ENCODE peak calls at places on chromosomes 16 and 17, in ten cellular contexts. Z is activated CD8-positive, alpha-beta memory T cell treated with anti-CD3 and anti-CD28 coated beads for 48 hours; K is activated CD4-positive, CD25-positive, alpha-beta regulatory T cell; H is EL; E is occipital lobe; D is cardiac fibroblast; Y is globus pallidus; O is tibial nerve; M is AG08396; L is colonic mucosa. U is an unnamed sample.

GRCh38 chr17:78940708-78941107 is 15.5 kb upstream of the TIMP2 start:
- DNase-seq in Y (no peak), E (no peak), O (no peak), H (peak; percentile 59), M (no peak), Z (no peak), K (no peak), L (no peak), D (no peak), U (no peak)

GRCh38 chr16:50611995-50612848 is 64.0 kb downstream of the NKD1 start:
- DNase-seq in E (no peak), D (no peak), O (no peak), M (no peak), H (no peak), Y (no peak), Z (no peak), L (no peak), K (no peak), U (no peak)

GRCh38 chr17:82217120-82217529 is 4.5 kb upstream of the CCDC57 start:
- DNase-seq in K (no peak), D (peak; percentile 56), E (no peak), Z (no peak), M (peak; percentile 30), O (no peak), L (no peak), H (peak; percentile 75), Y (no peak), U (no peak)

GRCh38 chr17:79043191-79043930 is 19.4 kb downstream of the C1QTNF1 start:
- DNase-seq in Y (no peak), H (no peak), K (no peak), Z (no peak), M (no peak), O (no peak), E (no peak), L (no peak), D (no peak), U (no peak)

GRCh38 chr17:81621494-81622230 is 15.2 kb downstream of the NPLOC4 start:
- DNase-seq in O (no peak), H (no peak), Y (peak; percentile 20), L (no peak), M (no peak), K (no peak), Z (no peak), D (no peak), E (no peak), U (no peak)

GRCh38 chr17:17106716-17107115 is 64.5 kb downstream of the MPRIP start:
- DNase-seq in L (no peak), H (no peak), Z (no peak), M (no peak), D (no peak), O (no peak), E (no peak), Y (no peak), K (no peak), U (no peak)

GRCh38 chr17:40095944-40096791 is 4.2 kb downstream of the NR1D1 start:
- DNase-seq in D (peak; percentile 61), E (no peak), K (peak; percentile 58), H (no peak), Z (peak; percentile 64), M (no peak), L (peak; percentile 71), Y (no peak), O (no peak), U (peak; percentile 97)

GRCh38 chr17:38613981-38614779 is 8.4 kb upstream of the SRCIN1 start:
- DNase-seq in D (no peak), M (no peak), O (no peak), K (no peak), Y (no peak), H (no peak), E (no peak), L (peak; percentile 63), Z (no peak), U (no peak)

GRCh38 chr17:77100009-77100408 is 40.8 kb upstream of the SEC14L1 start:
- DNase-seq in O (peak; percentile 38), H (no peak), M (no peak), D (no peak), E (no peak), Z (no peak), L (peak; percentile 53), K (no peak), Y (peak; percentile 71), U (no peak)